ENCODE peak calls at places on chromosomes 7 and 10, in five cellular contexts. W is IMR-90, O is H9, L is H1, E is neuronal stem cell. U is an unnamed sample.

GRCh38 chr7:131945313-131945831 is 388.9 kb upstream of the PODXL start:
- DNase-seq in E (peak; percentile 74), L (peak; percentile 90), O (peak; percentile 83), W (peak; percentile 11), U (peak; percentile 69)

GRCh38 chr7:37441405-37441797 is 7.3 kb downstream of the ELMO1 start:
- DNase-seq in W (no peak), L (no peak), E (no peak), O (no peak), U (no peak)

GRCh38 chr10:17217661-17218306 is 10.3 kb upstream of the VIM start:
- DNase-seq in E (no peak), L (no peak), O (no peak), W (peak; percentile 89), U (no peak)

GRCh38 chr10:8130973-8131911 is 76.8 kb downstream of the GATA3 start:
- DNase-seq in E (no peak), L (no peak), W (peak; percentile 15), O (no peak), U (no peak)

GRCh38 chr7:43362652-43363428 is 220.1 kb upstream of the STK17A start:
- DNase-seq in E (no peak), W (peak; percentile 16), O (no peak), L (no peak), U (peak; percentile 16)

GRCh38 chr10:103244663-103245271 is 920 bp upstream of the RPEL1 start:
- DNase-seq in W (peak; percentile 81), L (peak; percentile 88), E (peak; percentile 80), O (peak; percentile 85), U (peak; percentile 88)

GRCh38 chr7:106071356-106071998 is 40.6 kb downstream of the SYPL1 start:
- DNase-seq in E (no peak), L (no peak), O (no peak), W (no peak), U (peak; percentile 96)

GRCh38 chr7:103735377-103735776 is 254.1 kb downstream of the RELN start:
- DNase-seq in W (peak; percentile 84), O (no peak), E (no peak), L (no peak), U (no peak)

GRCh38 chr7:22849158-22849557 is 26.5 kb upstream of the TOMM7 start:
- DNase-seq in W (no peak), L (no peak), O (no peak), E (no peak), U (no peak)

GRCh38 chr10:101829561-101830315 is 11.5 kb upstream of the OGA start:
- DNase-seq in O (peak; percentile 92), W (no peak), L (peak; percentile 78), E (peak; percentile 70), U (peak; percentile 82)

GRCh38 chr10:61124748-61125147 is 180.8 kb upstream of the RHOBTB1 start:
- DNase-seq in W (no peak), L (no peak), E (no peak), O (no peak), U (no peak)

GRCh38 chr7:87220026-87220733 is 648 bp upstream of the TMEM243 start:
- DNase-seq in O (peak; percentile 87), W (peak; percentile 69), L (peak; percentile 88), E (peak; percentile 71), U (peak; percentile 87)

GRCh38 chr10:70070834-70071233 is 18.2 kb downstream of the MACROH2A2 start:
- DNase-seq in O (no peak), L (no peak), E (no peak), W (no peak), U (no peak)

GRCh38 chr10:63722537-63722936 is 201.3 kb downstream of the REEP3 start:
- DNase-seq in L (no peak), O (no peak), E (no peak), W (peak; percentile 64), U (peak; percentile 65)

GRCh38 chr10:133537551-133538545 is 10.7 kb downstream of the CYP2E1 start:
- DNase-seq in W (no peak), O (no peak), L (no peak), E (no peak), U (no peak)

GRCh38 chr7:134966691-134967090 is 19.6 kb upstream of the AGBL3 start:
- DNase-seq in W (no peak), E (no peak), L (no peak), O (no peak), U (no peak)
- H2AK5ac ChIP-seq in W (no peak overlapping the region), E (no peak overlapping the region), L (no peak overlapping the region), O (no peak overlapping the region), U (no peak overlapping the region)

GRCh38 chr7:80414331-80414730 is 97.5 kb downstream of the GNAT3 start:
- DNase-seq in E (no peak), L (no peak), W (no peak), O (no peak), U (no peak)
- H3K23ac ChIP-seq in E (no peak overlapping the region), L (no peak overlapping the region), W (no peak overlapping the region), O (no peak overlapping the region), U (no peak overlapping the region)

DNA sequence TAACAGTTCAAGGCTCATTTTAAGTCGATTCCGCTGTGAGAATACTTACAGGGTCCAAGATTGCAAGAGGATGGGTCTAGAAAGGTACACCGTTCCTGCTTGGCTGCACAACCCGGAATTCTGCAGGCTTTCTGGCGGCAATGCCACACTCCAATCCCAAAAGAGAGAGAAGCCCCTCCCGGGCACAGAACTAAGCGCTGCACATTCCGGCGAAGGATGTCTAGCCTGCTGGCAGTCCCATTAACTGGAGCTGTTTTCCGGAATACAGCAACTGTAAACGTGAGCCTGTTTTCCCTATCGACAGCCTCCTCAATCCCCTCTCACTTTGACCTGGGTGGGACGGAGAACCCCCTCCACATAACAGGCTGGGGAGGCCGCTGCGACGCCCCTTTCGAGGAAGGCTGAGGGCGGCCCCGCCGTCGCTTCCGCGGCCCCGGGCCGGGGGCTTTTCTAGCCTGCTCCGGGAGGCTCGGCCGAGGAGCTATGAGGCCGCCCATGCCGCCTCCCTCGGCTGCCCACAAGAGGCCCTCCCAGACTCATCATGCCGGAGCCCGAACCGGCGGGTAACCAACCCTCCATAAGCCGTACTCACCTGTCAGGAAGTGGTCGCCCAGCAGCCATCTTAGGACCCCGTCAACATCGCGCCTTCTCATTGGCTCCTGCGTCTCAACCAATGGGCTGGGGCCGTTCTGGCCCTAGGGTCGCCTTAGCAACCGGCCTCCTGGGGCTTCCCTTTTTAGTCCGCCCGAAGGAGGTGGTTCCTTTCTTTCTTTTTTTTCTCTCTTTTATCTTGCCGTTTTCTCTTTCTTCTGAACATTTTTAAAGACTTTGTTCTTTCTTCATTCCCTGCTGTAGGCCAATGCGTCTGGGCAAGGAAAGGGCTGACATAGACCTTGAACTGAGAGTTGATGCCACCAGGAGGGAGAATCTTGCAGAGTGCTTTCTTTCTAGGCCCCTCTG is at the start of gene FAM204A:
- DNase-seq in O (peak; percentile 94), L (peak; percentile 96), W (peak; percentile 90), E (peak; percentile 95), U (peak; percentile 97)
- H3K18ac ChIP-seq in O (no peak within 1 kb of the TSS), L (peak within 1 kb of the TSS; percentile 43), W (peak within 1 kb of the TSS; percentile 59), E (peak within 1 kb of the TSS; percentile 29), U (no peak within 1 kb of the TSS)

GRCh38 chr7:76364198-76364584 is 5.4 kb upstream of the YWHAG start:
- DNase-seq in O (peak; percentile 50), L (no peak), E (no peak), W (peak; percentile 68), U (peak; percentile 54)
- H2AK5ac ChIP-seq in O (no peak overlapping the region), L (no peak overlapping the region), E (peak overlapping the region; percentile 69), W (peak overlapping the region; percentile 37), U (peak overlapping the region; percentile 43)

DNA sequence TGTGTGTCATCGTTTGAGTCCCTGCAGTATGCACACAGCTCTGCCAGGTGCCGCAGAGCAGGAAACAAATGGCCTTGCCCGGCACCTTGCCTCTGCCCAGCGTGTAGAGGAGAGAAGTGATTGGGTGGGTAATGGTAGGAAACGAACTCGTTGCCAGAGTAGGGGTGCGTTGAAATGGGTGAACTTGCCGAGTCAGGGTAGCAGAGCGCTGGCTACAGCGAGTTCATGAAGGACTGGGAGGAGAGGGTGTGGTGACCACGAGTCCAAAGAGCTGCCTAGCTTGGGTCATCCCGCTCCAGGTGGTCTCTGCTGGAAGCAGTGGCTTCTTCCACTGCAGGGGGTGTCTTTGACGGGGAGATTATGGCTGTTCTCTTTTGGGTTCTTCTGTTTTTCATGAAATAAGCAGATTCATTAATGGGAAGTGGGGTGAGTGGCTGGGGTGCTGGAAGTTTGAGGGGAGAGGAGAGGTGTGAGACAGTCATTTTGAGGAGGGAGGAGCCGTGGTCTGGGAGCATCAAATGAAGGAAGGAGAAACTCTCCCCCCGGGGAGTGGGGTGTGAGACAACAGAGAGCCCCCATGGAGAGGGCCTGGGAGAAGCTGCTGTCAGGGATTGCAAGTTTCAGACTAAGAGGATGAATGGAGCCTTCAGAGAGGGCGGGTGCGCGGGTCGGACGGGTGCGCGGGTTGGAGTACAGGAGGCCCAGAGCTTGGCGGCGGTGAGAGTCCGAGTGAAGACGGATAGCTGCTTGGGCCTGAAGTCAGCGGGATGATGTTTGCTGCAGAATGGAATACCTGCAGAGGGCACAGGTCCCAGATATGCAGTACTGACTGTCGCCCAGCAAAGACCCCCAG is 26.2 kb downstream of the PPP2R2D start:
- DNase-seq in O (no peak), E (no peak), W (no peak), L (no peak), U (no peak)
- H3K23ac ChIP-seq in O (no peak overlapping the region), E (no peak overlapping the region), W (no peak overlapping the region), L (no peak overlapping the region), U (no peak overlapping the region)

DNA sequence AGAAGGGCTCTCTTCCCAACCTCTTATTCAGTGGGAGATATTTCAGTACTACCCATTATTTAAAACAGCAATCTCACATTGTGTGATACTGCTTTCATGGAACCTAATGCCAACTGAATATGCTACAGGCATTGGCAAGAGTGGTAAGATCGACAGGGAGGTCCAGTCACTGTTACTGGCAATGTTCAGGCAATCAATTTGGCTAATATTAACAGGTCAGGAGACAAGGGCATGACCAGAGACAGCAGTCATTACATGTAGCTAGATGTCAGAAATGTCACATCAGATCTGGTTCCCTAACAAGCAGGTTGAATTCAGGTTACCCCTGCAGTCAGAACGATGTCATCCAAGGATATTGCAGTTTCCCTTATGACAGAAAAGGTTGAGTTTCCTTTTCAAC is 129.4 kb downstream of the ARHGAP12 start:
- DNase-seq in L (no peak), W (no peak), O (no peak), E (no peak), U (no peak)
- H3K18ac ChIP-seq in L (no peak overlapping the region), W (no peak overlapping the region), O (no peak overlapping the region), E (no peak overlapping the region), U (no peak overlapping the region)

DNA sequence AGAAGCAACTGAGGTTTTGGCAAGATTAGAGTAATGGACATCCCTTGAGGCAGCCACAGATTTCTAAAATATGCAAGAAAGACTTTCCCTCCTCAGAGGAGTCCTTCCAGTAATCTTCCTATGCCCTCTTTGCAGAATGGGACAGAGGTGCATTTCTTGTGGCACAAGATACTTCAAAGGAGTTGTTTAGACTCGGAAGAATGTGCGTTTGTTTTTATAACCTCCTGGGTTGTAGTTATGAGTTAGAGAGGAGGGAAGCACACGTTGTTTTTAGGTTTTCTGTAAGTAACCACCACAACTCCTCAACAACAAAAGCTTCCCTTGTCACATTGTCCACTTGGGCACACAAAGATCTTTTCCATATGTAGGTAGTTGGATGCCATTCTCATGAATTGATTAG is 78.1 kb upstream of the GLI3 start:
- DNase-seq in L (no peak), W (no peak), O (no peak), E (no peak), U (no peak)
- H2AK5ac ChIP-seq in L (no peak overlapping the region), W (no peak overlapping the region), O (no peak overlapping the region), E (no peak overlapping the region), U (no peak overlapping the region)

DNA sequence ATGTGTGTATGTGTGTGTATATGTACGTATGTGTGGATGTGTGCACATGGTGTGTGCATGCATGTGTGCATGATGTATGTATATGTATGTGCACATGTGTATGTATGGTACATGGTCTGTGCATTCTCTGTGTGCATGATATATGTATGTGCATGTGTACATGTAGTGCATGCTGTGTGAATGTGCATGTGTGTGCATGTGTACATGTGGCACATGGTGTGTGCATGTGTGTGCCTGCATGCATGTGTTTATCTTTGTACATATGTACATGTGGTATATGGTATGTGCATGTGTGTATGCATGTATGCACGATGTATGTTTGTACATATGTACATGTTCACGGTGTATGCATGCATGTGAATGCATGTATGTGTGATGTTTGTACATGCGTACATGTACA is 383.7 kb downstream of the TYW1 start:
- DNase-seq in W (no peak), E (no peak), O (no peak), L (no peak), U (no peak)
- H3K23ac ChIP-seq in W (no peak overlapping the region), E (no peak overlapping the region), O (no peak overlapping the region), L (no peak overlapping the region), U (no peak overlapping the region)